ENCODE peak calls at places on chromosome 3, in four cellular contexts. One of them, this sample, is unnamed.

GRCh38 chr3:59425942-59426341 is 376.1 kb upstream of the CFAP20DC start:
- DNase-seq in K562: no peak
- DNase-seq in A549: no peak
- DNase-seq in GM12878: no peak
- DNase-seq in this sample: no peak

GRCh38 chr3:30399394-30400181 is 206.8 kb upstream of the TGFBR2 start:
- DNase-seq in GM12878: no peak
- DNase-seq in K562: no peak
- DNase-seq in A549: no peak
- DNase-seq in this sample: peak; percentile 38

GRCh38 chr3:184235381-184236032 is 6.1 kb downstream of the VWA5B2 start:
- DNase-seq in K562: no peak
- DNase-seq in A549: no peak
- DNase-seq in GM12878: no peak
- DNase-seq in this sample: no peak

GRCh38 chr3:148924572-148924971 is 59.5 kb downstream of the CPA3 start:
- DNase-seq in K562: no peak
- DNase-seq in A549: no peak
- DNase-seq in GM12878: no peak
- DNase-seq in this sample: peak; percentile 71

GRCh38 chr3:111725706-111726105 is 130.6 kb upstream of the ZBED2 start:
- DNase-seq in A549: no peak
- DNase-seq in K562: no peak
- DNase-seq in GM12878: no peak
- DNase-seq in this sample: no peak

GRCh38 chr3:141860086-141860669 is 16.3 kb upstream of the ATP1B3 start:
- DNase-seq in GM12878: no peak
- DNase-seq in K562: no peak
- DNase-seq in A549: no peak
- DNase-seq in this sample: no peak

GRCh38 chr3:151171145-151171544 is 31.9 kb downstream of the GPR171 start:
- DNase-seq in K562: no peak
- DNase-seq in A549: no peak
- DNase-seq in GM12878: no peak
- DNase-seq in this sample: peak; percentile 27

GRCh38 chr3:11465744-11466611 is 177.7 kb downstream of the VGLL4 start:
- DNase-seq in A549: no peak
- DNase-seq in GM12878: no peak
- DNase-seq in K562: no peak
- DNase-seq in this sample: peak; percentile 68

GRCh38 chr3:14803981-14804834 is 14.6 kb upstream of the FGD5 start:
- DNase-seq in K562: no peak
- DNase-seq in A549: no peak
- DNase-seq in GM12878: no peak
- DNase-seq in this sample: no peak

GRCh38 chr3:188830955-188831354 is 340.8 kb upstream of the TPRG1 start:
- DNase-seq in K562: no peak
- DNase-seq in GM12878: no peak
- DNase-seq in A549: peak; percentile 4
- DNase-seq in this sample: no peak

GRCh38 chr3:115996420-115997108 is 373.3 kb downstream of the GAP43 start:
- DNase-seq in A549: peak; percentile 36
- DNase-seq in GM12878: no peak
- DNase-seq in K562: no peak
- DNase-seq in this sample: peak; percentile 41

GRCh38 chr3:65342084-65342683 is 654.4 kb upstream of the ADAMTS9 start:
- DNase-seq in K562: peak; percentile 62
- DNase-seq in A549: peak; percentile 56
- DNase-seq in GM12878: no peak
- DNase-seq in this sample: peak; percentile 55

GRCh38 chr3:44128057-44128775 is 113.5 kb upstream of the TOPAZ1 start:
- DNase-seq in GM12878: no peak
- DNase-seq in A549: no peak
- DNase-seq in K562: no peak
- DNase-seq in this sample: no peak

GRCh38 chr3:34955684-34956083 is 683.6 kb upstream of the ARPP21 start:
- DNase-seq in A549: no peak
- DNase-seq in GM12878: no peak
- DNase-seq in K562: no peak
- DNase-seq in this sample: no peak

GRCh38 chr3:167066977-167067843 is 312.9 kb downstream of the ZBBX start:
- DNase-seq in K562: no peak
- DNase-seq in GM12878: no peak
- DNase-seq in A549: no peak
- DNase-seq in this sample: no peak

GRCh38 chr3:184481924-184482671 is 79.5 kb upstream of the EPHB3 start:
- DNase-seq in A549: no peak
- DNase-seq in GM12878: no peak
- DNase-seq in K562: no peak
- DNase-seq in this sample: no peak

GRCh38 chr3:164465172-164465571 is 613.1 kb downstream of the SI start:
- DNase-seq in A549: peak; percentile 76
- DNase-seq in GM12878: no peak
- DNase-seq in K562: no peak
- DNase-seq in this sample: peak; percentile 1

GRCh38 chr3:61497463-61497862 is 63.9 kb upstream of the PTPRG start:
- DNase-seq in A549: no peak
- DNase-seq in K562: no peak
- DNase-seq in GM12878: no peak
- DNase-seq in this sample: no peak

GRCh38 chr3:16174389-16174788 is at the start of gene GALNT15:
- DNase-seq in K562: no peak
- DNase-seq in A549: no peak
- DNase-seq in GM12878: no peak
- DNase-seq in this sample: peak; percentile 98

GRCh38 chr3:194141415-194142155 is 5.6 kb downstream of the HES1 start:
- DNase-seq in A549: peak; percentile 83
- DNase-seq in K562: peak; percentile 91
- DNase-seq in GM12878: no peak
- DNase-seq in this sample: peak; percentile 90

GRCh38 chr3:151908399-151908798 is 35.0 kb downstream of the SUCNR1 start:
- DNase-seq in GM12878: no peak
- DNase-seq in K562: no peak
- DNase-seq in A549: no peak
- DNase-seq in this sample: no peak

GRCh38 chr3:57919987-57920386 is 88.2 kb upstream of the FLNB start:
- DNase-seq in GM12878: no peak
- DNase-seq in A549: no peak
- DNase-seq in K562: no peak
- DNase-seq in this sample: no peak

GRCh38 chr3:190081387-190081786 is 39.3 kb downstream of the P3H2 start:
- DNase-seq in K562: no peak
- DNase-seq in A549: no peak
- DNase-seq in GM12878: no peak
- DNase-seq in this sample: no peak

GRCh38 chr3:182717216-182717615 is 76.1 kb upstream of the ATP11B start:
- DNase-seq in GM12878: peak; percentile 47
- DNase-seq in A549: no peak
- DNase-seq in K562: no peak
- DNase-seq in this sample: no peak

GRCh38 chr3:141767062-141767461 is 3.9 kb downstream of the GRK7 start:
- DNase-seq in A549: no peak
- DNase-seq in K562: no peak
- DNase-seq in GM12878: no peak
- DNase-seq in this sample: no peak

GRCh38 chr3:10437272-10437994 is 68.0 kb downstream of the ATP2B2 start:
- DNase-seq in GM12878: peak; percentile 48
- DNase-seq in A549: no peak
- DNase-seq in K562: no peak
- DNase-seq in this sample: peak; percentile 85

GRCh38 chr3:114686624-114687023 is 392.8 kb downstream of the TIGIT start:
- DNase-seq in K562: no peak
- DNase-seq in A549: no peak
- DNase-seq in GM12878: no peak
- DNase-seq in this sample: no peak

GRCh38 chr3:133563186-133563591 is 10.3 kb upstream of the CDV3 start:
- DNase-seq in K562: no peak
- DNase-seq in A549: no peak
- DNase-seq in GM12878: no peak
- DNase-seq in this sample: peak; percentile 61

GRCh38 chr3:128805771-128806170 is 73.6 kb upstream of the ACAD9 start:
- DNase-seq in A549: no peak
- DNase-seq in K562: no peak
- DNase-seq in GM12878: no peak
- DNase-seq in this sample: peak; percentile 65

GRCh38 chr3:142990706-142991105 is 10.7 kb upstream of the U2SURP start:
- DNase-seq in K562: no peak
- DNase-seq in GM12878: no peak
- DNase-seq in A549: no peak
- DNase-seq in this sample: no peak

GRCh38 chr3:148879256-148879655 is 14.2 kb downstream of the CPA3 start:
- DNase-seq in A549: no peak
- DNase-seq in K562: no peak
- DNase-seq in GM12878: no peak
- DNase-seq in this sample: no peak

GRCh38 chr3:7658294-7658693 is 797.4 kb downstream of the GRM7 start:
- DNase-seq in GM12878: no peak
- DNase-seq in A549: no peak
- DNase-seq in K562: no peak
- DNase-seq in this sample: no peak

GRCh38 chr3:34011171-34012101 is 213.0 kb downstream of the PDCD6IP start:
- DNase-seq in A549: peak; percentile 51
- DNase-seq in GM12878: no peak
- DNase-seq in K562: peak; percentile 28
- DNase-seq in this sample: peak; percentile 63

GRCh38 chr3:143237036-143237688 is 117.6 kb downstream of the CHST2 start:
- DNase-seq in A549: no peak
- DNase-seq in GM12878: no peak
- DNase-seq in K562: no peak
- DNase-seq in this sample: no peak

GRCh38 chr3:159844383-159844730 is 144.3 kb upstream of the IL12A start:
- DNase-seq in GM12878: no peak
- DNase-seq in A549: no peak
- DNase-seq in K562: no peak
- DNase-seq in this sample: peak; percentile 84

DNA sequence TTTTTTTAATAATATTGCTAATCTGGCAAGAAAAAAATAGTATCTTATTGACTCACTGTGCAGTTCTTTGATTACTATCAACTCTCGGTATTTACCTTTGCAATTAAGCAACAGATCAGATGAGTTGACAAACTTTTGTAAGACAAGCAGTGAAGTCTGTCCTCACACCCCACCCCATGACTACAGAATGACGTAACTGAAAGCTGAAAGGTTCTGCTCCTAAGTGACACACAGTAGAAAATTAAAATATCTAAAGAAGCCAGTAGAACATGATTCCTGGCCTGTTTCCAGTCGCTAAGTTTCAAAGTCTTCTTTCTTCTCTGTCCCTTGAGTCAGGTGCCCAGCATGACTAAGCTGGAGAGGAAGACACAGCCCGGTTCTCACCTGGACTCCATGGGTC is 135.5 kb downstream of the STT3B start:
- DNase-seq in GM12878: no peak
- DNase-seq in A549: no peak
- DNase-seq in K562: no peak
- DNase-seq in this sample: no peak
- TF ChIP-seq ELK1 in GM12878: no peak
- TF ChIP-seq ELK1 in A549: no peak
- TF ChIP-seq ELK1 in K562: no peak
- TF ChIP-seq ELK1 in this sample: no peak

DNA sequence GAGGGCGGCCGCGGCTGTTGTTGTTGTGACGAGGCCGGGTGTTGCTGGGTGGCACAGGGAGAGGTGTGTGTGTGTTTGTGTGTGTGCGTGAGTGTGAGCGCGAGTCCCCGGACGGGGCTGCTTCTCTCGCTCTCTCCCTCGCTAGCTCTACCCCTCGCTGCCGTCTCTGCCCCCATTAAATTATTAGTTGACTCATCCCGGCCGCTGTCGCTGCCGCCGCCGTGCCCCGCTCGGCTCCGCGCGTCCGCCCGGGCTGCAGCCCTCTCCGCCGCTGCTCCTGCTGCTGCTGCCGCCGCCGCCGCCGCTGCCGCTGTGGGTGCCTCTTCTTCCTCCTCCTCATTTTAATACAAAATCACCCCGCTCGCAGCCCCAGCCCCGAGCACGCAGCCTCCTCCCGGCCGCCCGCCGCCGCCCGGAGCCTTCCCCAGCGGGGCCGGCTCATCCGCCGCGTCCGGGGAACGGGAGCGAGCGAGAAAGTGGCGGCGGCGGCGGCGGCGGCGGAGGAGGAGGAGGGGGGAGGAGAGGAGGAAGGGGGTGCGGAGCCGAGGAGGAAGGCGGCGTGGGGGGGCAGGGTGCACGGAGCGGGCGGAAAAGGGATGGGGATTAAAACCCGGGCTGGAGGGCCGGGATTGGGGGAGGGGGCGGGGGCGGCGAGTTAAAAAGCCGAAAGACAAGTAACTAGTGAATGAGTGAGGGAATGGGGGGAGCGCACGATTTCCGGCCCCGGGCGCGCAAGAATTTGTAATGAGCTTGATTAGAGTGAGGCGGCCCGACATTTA is at the start of gene SATB1:
- DNase-seq in K562: peak; percentile 19
- DNase-seq in A549: peak; percentile 21
- DNase-seq in GM12878: no peak
- DNase-seq in this sample: peak; percentile 34
- TF ChIP-seq SMC3 in K562: no peak
- TF ChIP-seq SMC3 in A549: no peak
- TF ChIP-seq SMC3 in GM12878: no peak
- TF ChIP-seq SMC3 in this sample: no peak

DNA sequence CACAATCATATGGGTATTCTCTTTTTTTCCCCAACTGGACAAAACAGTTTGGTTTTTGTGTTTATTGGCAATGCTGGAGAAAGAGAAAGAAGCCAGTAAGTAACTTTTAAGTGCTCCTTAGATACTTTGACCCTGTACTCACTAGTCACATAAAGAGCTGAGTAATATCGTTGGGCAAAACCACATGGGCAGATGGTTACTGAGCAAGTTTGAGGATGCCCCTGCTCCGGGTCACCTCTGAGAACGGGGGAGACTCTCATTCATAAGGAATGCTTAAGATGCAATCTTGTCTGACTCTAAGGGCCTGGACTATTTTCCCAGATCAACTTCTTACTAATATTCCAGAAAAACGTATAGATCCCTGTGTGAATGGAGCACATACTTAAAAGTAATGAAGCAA is 106.4 kb upstream of the SLC2A2 start:
- DNase-seq in A549: no peak
- DNase-seq in K562: no peak
- DNase-seq in GM12878: no peak
- DNase-seq in this sample: peak; percentile 85
- TF ChIP-seq ELK1 in A549: no peak
- TF ChIP-seq ELK1 in K562: no peak
- TF ChIP-seq ELK1 in GM12878: no peak
- TF ChIP-seq ELK1 in this sample: no peak

GRCh38 chr3:130905551-130905950 is 11.7 kb downstream of the ATP2C1 start:
- DNase-seq in K562: no peak
- DNase-seq in GM12878: no peak
- DNase-seq in A549: peak; percentile 4
- DNase-seq in this sample: peak; percentile 52
- TF ChIP-seq SMC3 in K562: no peak
- TF ChIP-seq SMC3 in GM12878: no peak
- TF ChIP-seq SMC3 in A549: no peak
- TF ChIP-seq SMC3 in this sample: no peak

This sample was measured in IMR-90.